ENCODE peak calls at places on chromosomes 1 and 21, in seven cellular contexts. Y is activated naive CD4-positive, alpha-beta T cell treated with anti-CD3 and anti-CD28 coated beads, Interleukin-2, amount 50 U/mL, for 16 hours; W is tibial nerve; E is AG09319; C is NCI-H146; Z is stimulated activated CD4-positive, alpha-beta T cell treated with anti-CD3 and anti-CD28 coated beads, Interleukin-15, amount 100 ng/mL, for 1 hour; Q is activated naive CD8-positive, alpha-beta T cell treated with anti-CD3 and anti-CD28 coated beads for 36 hours. I is an unnamed sample.

GRCh38 chr21:36247316-36247715 is 72.7 kb upstream of the MORC3 start:
- DNase-seq in Y (no peak), W (no peak), E (no peak), C (no peak), Z (no peak), Q (no peak), I (no peak)

GRCh38 chr1:5959667-5960230 is 32.5 kb downstream of the NPHP4 start:
- DNase-seq in Y (no peak), W (no peak), E (no peak), C (no peak), Z (no peak), Q (no peak), I (no peak)

GRCh38 chr1:102897537-102897936 is 210.8 kb downstream of the COL11A1 start:
- DNase-seq in Y (no peak), W (no peak), E (no peak), C (no peak), Z (no peak), Q (no peak), I (no peak)

GRCh38 chr1:228043281-228043845 is 36.6 kb downstream of the WNT3A start:
- DNase-seq in Y (no peak), W (no peak), E (no peak), C (no peak), Z (no peak), Q (no peak), I (no peak)

GRCh38 chr1:7827134-7827955 is 25.5 kb downstream of the UTS2 start:
- DNase-seq in Y (peak), W (no peak), E (no peak), C (no peak), Z (peak), Q (peak), I (no peak)

GRCh38 chr1:72564749-72565148 is 282.4 kb upstream of the NEGR1 start:
- DNase-seq in Y (no peak), W (no peak), E (no peak), C (no peak), Z (no peak), Q (no peak), I (no peak)

GRCh38 chr1:43522776-43523480 is 7.8 kb upstream of the PTPRF start:
- DNase-seq in Y (no peak), W (no peak), E (no peak), C (peak), Z (no peak), Q (no peak), I (no peak)

GRCh38 chr21:41437754-41438153 is 11.7 kb downstream of the MX1 start:
- DNase-seq in Y (no peak), W (no peak), E (no peak), C (no peak), Z (no peak), Q (no peak), I (no peak)

GRCh38 chr1:119651133-119651532 is 3.1 kb upstream of the ZNF697 start:
- DNase-seq in Y (no peak), W (no peak), E (no peak), C (no peak), Z (no peak), Q (no peak), I (no peak)

GRCh38 chr1:147111381-147112130 is 60.7 kb downstream of the PRKAB2 start:
- DNase-seq in Y (no peak), W (no peak), E (no peak), C (no peak), Z (no peak), Q (no peak), I (no peak)

GRCh38 chr1:44222397-44223334 is 9.4 kb downstream of the DMAP1 start:
- DNase-seq in Y (no peak), W (no peak), E (no peak), C (no peak), Z (no peak), Q (no peak), I (no peak)

GRCh38 chr1:17567582-17567981 is 28.1 kb downstream of the ARHGEF10L start:
- DNase-seq in Y (no peak), W (no peak), E (no peak), C (no peak), Z (no peak), Q (no peak), I (no peak)

I was measured in brain pericyte.